ENCODE peak calls at places on chromosomes 1 and 21, in nine cellular contexts. A is lung microvascular endothelial cell; L is neural progenitor cell; U is HS-5; C is GOT3; I is activated CD8-positive, alpha-beta T cell treated with anti-CD3 and anti-CD28 coated beads for 36 hours; Y is NCI-H524; Z is CD8-positive, alpha-beta memory T cell; O is AG08395. K is an unnamed sample.

GRCh38 chr1:76390451-76390850 is 315.9 kb downstream of the ST6GALNAC3 start:
- DNase-seq in U (no peak), Y (no peak), O (no peak), C (no peak), L (no peak), I (no peak), Z (no peak), A (no peak), K (no peak)

GRCh38 chr1:43074244-43074643 is 97.8 kb downstream of the EBNA1BP2 start:
- DNase-seq in Y (peak), U (no peak), C (no peak), A (no peak), I (no peak), L (peak), O (no peak), Z (no peak), K (no peak)

GRCh38 chr1:44696789-44697188 is 22.3 kb downstream of the ARMH1 start:
- DNase-seq in A (no peak), Y (no peak), O (no peak), U (no peak), C (no peak), Z (no peak), L (no peak), I (peak), K (peak)

GRCh38 chr1:117001254-117001927 is at the start of gene CD101:
- DNase-seq in U (no peak), L (no peak), I (peak), O (no peak), Z (no peak), C (no peak), A (no peak), Y (no peak), K (peak)

GRCh38 chr1:942864-943533 is 16.1 kb downstream of the NOC2L start:
- DNase-seq in U (no peak), C (no peak), I (no peak), Y (no peak), L (no peak), Z (no peak), O (no peak), A (no peak), K (no peak)

GRCh38 chr1:32828341-32828740 is 10.9 kb downstream of the S100PBP start:
- DNase-seq in I (no peak), L (no peak), Z (no peak), O (no peak), U (no peak), C (no peak), A (peak), Y (peak), K (no peak)

GRCh38 chr1:224169876-224170275 is 13.2 kb upstream of the DEGS1 start:
- DNase-seq in L (no peak), A (no peak), Z (no peak), O (no peak), I (no peak), U (no peak), Y (no peak), C (no peak), K (no peak)

GRCh38 chr1:94708299-94708685 is 111.9 kb upstream of the SLC44A3 start:
- DNase-seq in L (no peak), A (no peak), O (no peak), C (no peak), I (no peak), U (no peak), Y (no peak), Z (no peak), K (no peak)

GRCh38 chr1:32933742-32934322 is 30.8 kb downstream of the RNF19B start:
- DNase-seq in O (no peak), C (no peak), A (peak), Y (no peak), L (peak), U (no peak), I (no peak), Z (no peak), K (no peak)

GRCh38 chr1:112762541-112763141 is 47.5 kb upstream of the PPM1J start:
- DNase-seq in L (peak), Y (peak), C (no peak), I (no peak), A (no peak), Z (no peak), U (no peak), O (peak), K (no peak)

GRCh38 chr1:90147093-90147492 is 152.2 kb downstream of the ZNF326 start:
- DNase-seq in L (no peak), I (no peak), A (no peak), C (no peak), Y (no peak), Z (no peak), U (no peak), O (no peak), K (no peak)

GRCh38 chr1:172662464-172663109 is 3.7 kb downstream of the FASLG start:
- DNase-seq in Z (peak), A (peak), I (peak), U (no peak), O (peak), Y (no peak), C (peak), L (no peak), K (peak)

GRCh38 chr1:88188038-88188437 is 496.0 kb upstream of the PKN2 start:
- DNase-seq in O (no peak), A (no peak), Z (no peak), C (no peak), L (no peak), Y (no peak), U (no peak), I (no peak), K (no peak)

GRCh38 chr1:38873027-38873969 is at the start of gene MYCBP:
- DNase-seq in L (peak), I (peak), A (peak), O (peak), Y (peak), C (peak), Z (peak), U (peak), K (peak)

GRCh38 chr1:17419626-17420328 is 19.7 kb downstream of the RCC2 start:
- DNase-seq in Z (peak), Y (peak), O (peak), U (no peak), I (peak), L (peak), A (peak), C (no peak), K (peak)

GRCh38 chr1:209648931-209649776 is 3.1 kb downstream of the LAMB3 start:
- DNase-seq in Z (no peak), U (peak), A (peak), Y (no peak), L (no peak), I (no peak), C (no peak), O (peak), K (no peak)

GRCh38 chr1:208083016-208083714 is 161.0 kb downstream of the PLXNA2 start:
- DNase-seq in L (peak), U (no peak), Y (no peak), Z (no peak), O (no peak), I (no peak), C (no peak), A (no peak), K (no peak)

GRCh38 chr1:17736625-17737024 is 18.5 kb upstream of the ACTL8 start:
- DNase-seq in L (peak), O (no peak), C (no peak), U (no peak), Y (no peak), A (no peak), Z (no peak), I (no peak), K (no peak)

GRCh38 chr1:92538048-92538412 is 51.3 kb upstream of the GFI1 start:
- DNase-seq in C (no peak), L (no peak), Y (no peak), A (peak), U (no peak), Z (no peak), O (no peak), I (peak), K (peak)

GRCh38 chr1:17920881-17921635 is 165.9 kb downstream of the ACTL8 start:
- DNase-seq in C (no peak), A (no peak), U (no peak), Z (no peak), L (no peak), I (no peak), Y (no peak), O (no peak), K (no peak)

GRCh38 chr1:43048601-43049011 is 89.9 kb upstream of the SLC2A1 start:
- DNase-seq in U (no peak), C (no peak), L (no peak), Y (peak), I (no peak), Z (no peak), A (no peak), O (no peak), K (no peak)

GRCh38 chr1:228276361-228276831 is 68.6 kb downstream of the OBSCN start:
- DNase-seq in C (no peak), Z (no peak), Y (peak), L (no peak), A (no peak), I (no peak), O (no peak), U (no peak), K (no peak)

GRCh38 chr1:41221995-41222991 is 19.8 kb downstream of the SCMH1 start:
- DNase-seq in A (peak), Y (peak), I (no peak), L (no peak), O (no peak), U (no peak), Z (no peak), C (no peak), K (peak)

GRCh38 chr1:14915356-14916054 is 238.0 kb upstream of the TMEM51 start:
- DNase-seq in O (peak), I (peak), Z (no peak), A (peak), U (no peak), C (no peak), Y (peak), L (peak), K (peak)

GRCh38 chr1:34013958-34014737 is 150.3 kb downstream of the HMGB4 start:
- DNase-seq in C (no peak), Z (no peak), A (no peak), O (peak), I (peak), U (no peak), L (peak), Y (peak), K (peak)

GRCh38 chr1:228009116-228009827 is 2.5 kb downstream of the WNT3A start:
- DNase-seq in Z (no peak), O (peak), U (no peak), A (no peak), C (no peak), I (no peak), L (no peak), Y (no peak), K (no peak)

GRCh38 chr1:43279161-43279560 is 6.2 kb downstream of the C1orf210 start:
- DNase-seq in L (no peak), A (no peak), U (no peak), C (no peak), Z (no peak), I (no peak), O (no peak), Y (no peak), K (no peak)

GRCh38 chr1:225626698-225627097 is 26.2 kb downstream of the ENAH start:
- DNase-seq in O (no peak), L (no peak), A (no peak), Z (no peak), Y (no peak), C (no peak), U (no peak), I (no peak), K (no peak)

GRCh38 chr1:78061825-78062523 is 16.2 kb downstream of the GIPC2 start:
- DNase-seq in A (peak), C (no peak), O (peak), L (no peak), Y (no peak), U (no peak), I (no peak), Z (no peak), K (no peak)

GRCh38 chr1:50959303-50959912 is 659 bp downstream of the FAF1 start:
- DNase-seq in Z (no peak), L (no peak), C (no peak), U (no peak), O (peak), Y (peak), A (peak), I (peak), K (peak)

GRCh38 chr1:111978695-111979094 is 10.8 kb downstream of the KCND3 start:
- DNase-seq in C (no peak), L (no peak), Z (no peak), U (no peak), Y (no peak), A (no peak), O (no peak), I (no peak), K (no peak)

GRCh38 chr1:210330279-210330866 is 1.7 kb downstream of the HHAT start:
- DNase-seq in C (no peak), I (no peak), Z (no peak), U (no peak), A (no peak), Y (no peak), O (no peak), L (no peak), K (no peak)

GRCh38 chr21:32772281-32773047 is 909 bp upstream of the PAXBP1 start:
- DNase-seq in O (peak), C (no peak), L (peak), A (peak), U (no peak), I (peak), Z (peak), Y (peak), K (peak)

K was measured in GM12865.